ENCODE peak calls at places on chromosomes 12 and 14, in five cellular contexts. K is T-helper 1 cell, Q is HFFc6, S is nucleus accumbens, Y is epithelial cell of esophagus. D is an unnamed sample.

GRCh38 chr14:24312736-24313507 is 1.6 kb downstream of the LTB4R start:
- DNase-seq in K (no peak), Q (no peak), S (no peak), Y (no peak), D (no peak)

GRCh38 chr14:70887207-70888150 is 19.8 kb upstream of the PCNX1 start:
- DNase-seq in K (no peak), Q (peak; percentile 52), S (no peak), Y (no peak), D (no peak)

GRCh38 chr12:93237235-93237915 is 140.3 kb upstream of the NUDT4 start:
- DNase-seq in K (no peak), Q (no peak), S (no peak), Y (peak; percentile 30), D (no peak)

GRCh38 chr14:101077511-101078074 is 174.1 kb upstream of the RTL1 start:
- DNase-seq in K (no peak), Q (no peak), S (no peak), Y (peak; percentile 4), D (peak; percentile 13)

GRCh38 chr14:101630056-101630960 is 69.0 kb downstream of the DIO3 start:
- DNase-seq in K (no peak), Q (no peak), S (no peak), Y (no peak), D (no peak)

GRCh38 chr12:62259311-62259992 is 752 bp upstream of the USP15 start:
- DNase-seq in K (no peak), Q (no peak), S (no peak), Y (no peak), D (no peak)

GRCh38 chr14:69664865-69665526 is 53.6 kb downstream of the SUSD6 start:
- DNase-seq in K (no peak), Q (no peak), S (no peak), Y (no peak), D (no peak)

GRCh38 chr14:55782166-55782565 is 202.2 kb downstream of the KTN1 start:
- DNase-seq in K (no peak), Q (no peak), S (no peak), Y (peak; percentile 23), D (no peak)

GRCh38 chr12:56278905-56279304 is 12.2 kb downstream of the COQ10A start:
- DNase-seq in K (no peak), Q (no peak), S (no peak), Y (no peak), D (no peak)

GRCh38 chr14:68939893-68940613 is 39.0 kb downstream of the ACTN1 start:
- DNase-seq in K (no peak), Q (peak; percentile 93), S (no peak), Y (peak; percentile 93), D (peak; percentile 48)

GRCh38 chr14:49594347-49595089 is 4.2 kb upstream of the LRR1 start:
- DNase-seq in K (no peak), Q (peak; percentile 46), S (no peak), Y (peak; percentile 41), D (no peak)

GRCh38 chr12:98424726-98425401 is 90.5 kb upstream of the TMPO start:
- DNase-seq in K (peak; percentile 18), Q (peak; percentile 57), S (no peak), Y (peak; percentile 91), D (peak; percentile 64)

GRCh38 chr14:94598816-94599655 is 13.2 kb upstream of the SERPINA3 start:
- DNase-seq in K (no peak), Q (peak; percentile 1), S (peak; percentile 54), Y (peak; percentile 96), D (peak; percentile 71)

GRCh38 chr14:100030441-100031153 is 34.6 kb upstream of the EVL start:
- DNase-seq in K (no peak), Q (peak; percentile 82), S (no peak), Y (peak; percentile 88), D (no peak)

GRCh38 chr14:72254202-72254939 is 322.1 kb downstream of the RGS6 start:
- DNase-seq in K (no peak), Q (no peak), S (no peak), Y (no peak), D (no peak)

GRCh38 chr14:68926236-68926635 is 52.9 kb downstream of the ACTN1 start:
- DNase-seq in K (no peak), Q (no peak), S (no peak), Y (peak; percentile 50), D (no peak)

GRCh38 chr12:2212971-2213869 is 160.4 kb downstream of the CACNA1C start:
- DNase-seq in K (no peak), Q (no peak), S (peak; percentile 30), Y (no peak), D (no peak)

GRCh38 chr14:105485720-105486332 is 860 bp upstream of the CRIP1 start:
- DNase-seq in K (peak; percentile 58), Q (no peak), S (no peak), Y (no peak), D (no peak)

GRCh38 chr14:63787995-63788946 is 60.4 kb upstream of the SGPP1 start:
- DNase-seq in K (no peak), Q (no peak), S (no peak), Y (no peak), D (no peak)

GRCh38 chr14:92981726-92982125 is 58.8 kb downstream of the CHGA start:
- DNase-seq in K (no peak), Q (no peak), S (no peak), Y (no peak), D (no peak)

GRCh38 chr12:52392465-52393007 is 7.1 kb upstream of the KRT84 start:
- DNase-seq in K (no peak), Q (no peak), S (no peak), Y (peak; percentile 84), D (no peak)

GRCh38 chr12:108989381-108989780 is 31.5 kb downstream of the SVOP start:
- DNase-seq in K (no peak), Q (no peak), S (no peak), Y (no peak), D (no peak)

GRCh38 chr14:32366995-32367394 is 37.9 kb downstream of the AKAP6 start:
- DNase-seq in K (no peak), Q (no peak), S (no peak), Y (no peak), D (no peak)

GRCh38 chr14:76394569-76394968 is 18.6 kb downstream of the ESRRB start:
- DNase-seq in K (no peak), Q (no peak), S (no peak), Y (no peak), D (no peak)

D was measured in stomach.